ENCODE peak calls at places on chromosomes 12 and 14, in eight cellular contexts. Y, W, S, Q, C, I, V and N are unnamed samples.
A peak's percentile ranks its signal among the peaks of the same experiment; 100 is the strongest.

GRCh38 chr12:1413930-1414329 is 180.5 kb downstream of the FBXL14 start:
- DNase-seq in S (no peak), Q (no peak), V (no peak), Y (no peak), I (no peak), W (no peak), C (no peak), N (no peak)

GRCh38 chr12:40106655-40107054 is 774 bp upstream of the SLC2A13 start:
- DNase-seq in C (no peak), S (no peak), W (no peak), Q (no peak), V (no peak), I (no peak), Y (no peak), N (no peak)

GRCh38 chr12:80935076-80935475 is 2.7 kb downstream of the LIN7A start:
- DNase-seq in I (no peak), S (no peak), C (no peak), V (no peak), W (no peak), Y (no peak), Q (no peak), N (no peak)

GRCh38 chr12:50110127-50110761 is 1.8 kb upstream of the COX14 start:
- DNase-seq in S (no peak), I (no peak), V (no peak), W (peak; percentile 69), Y (no peak), Q (peak; percentile 52), C (no peak), N (no peak)

GRCh38 chr14:61480704-61481285 is 159.4 kb downstream of the PRKCH start:
- DNase-seq in C (no peak), S (no peak), V (no peak), W (no peak), Y (no peak), Q (no peak), I (no peak), N (no peak)

GRCh38 chr12:104219361-104219892 is 3.8 kb downstream of the TXNRD1 start:
- DNase-seq in Y (no peak), S (no peak), I (peak; percentile 90), W (no peak), V (peak; percentile 60), C (peak; percentile 97), Q (peak; percentile 11), N (peak; percentile 99)

GRCh38 chr12:23525450-23526072 is 423.9 kb downstream of the SOX5 start:
- DNase-seq in Y (no peak), V (no peak), W (no peak), S (no peak), I (no peak), Q (no peak), C (peak; percentile 24), N (no peak)

GRCh38 chr12:112906712-112907414 is at the start of gene OAS1:
- DNase-seq in W (peak; percentile 91), V (peak; percentile 28), Y (no peak), Q (peak; percentile 24), S (no peak), C (peak; percentile 35), I (peak; percentile 40), N (no peak)

GRCh38 chr12:113152835-113153814 is 3.6 kb downstream of the CFAP73 start:
- DNase-seq in V (no peak), I (peak; percentile 76), S (peak; percentile 44), Y (peak; percentile 66), W (peak; percentile 77), C (peak; percentile 70), Q (peak; percentile 70), N (peak; percentile 55)

GRCh38 chr14:101961011-101961721 is 3.2 kb upstream of the DYNC1H1 start:
- DNase-seq in C (peak; percentile 80), W (peak; percentile 88), V (peak; percentile 73), Q (peak; percentile 86), I (peak; percentile 79), Y (peak; percentile 76), S (peak; percentile 66), N (peak; percentile 67)

GRCh38 chr14:29316936-29317335 is 550.3 kb downstream of the FOXG1 start:
- DNase-seq in V (no peak), S (no peak), W (no peak), C (no peak), Y (no peak), Q (no peak), I (no peak), N (no peak)

GRCh38 chr12:93803408-93803807 is 126.2 kb downstream of the CRADD start:
- DNase-seq in C (peak; percentile 88), Y (no peak), W (no peak), Q (no peak), S (no peak), I (peak; percentile 89), V (no peak), N (peak; percentile 72)

GRCh38 chr12:108907861-108908302 is 28.0 kb downstream of the DAO start:
- DNase-seq in I (no peak), V (no peak), W (no peak), Y (no peak), Q (no peak), S (no peak), C (no peak), N (peak; percentile 7)

GRCh38 chr12:14327717-14328116 is 37.8 kb upstream of the ATF7IP start:
- DNase-seq in C (peak; percentile 60), I (no peak), V (no peak), Y (no peak), S (no peak), Q (no peak), W (no peak), N (peak; percentile 72)

GRCh38 chr12:3727877-3728632 is 24.9 kb downstream of the CRACR2A start:
- DNase-seq in C (peak; percentile 82), S (no peak), I (peak; percentile 26), V (no peak), Y (peak; percentile 29), W (peak; percentile 10), Q (no peak), N (no peak)

GRCh38 chr14:74324945-74325361 is 22.2 kb upstream of the ABCD4 start:
- DNase-seq in W (peak; percentile 23), C (peak; percentile 53), Q (no peak), V (no peak), I (peak; percentile 42), Y (no peak), S (no peak), N (peak; percentile 10)

GRCh38 chr14:74846168-74846567 is 29.8 kb downstream of the PROX2 start:
- DNase-seq in V (no peak), I (peak; percentile 64), C (peak; percentile 86), S (no peak), W (no peak), Q (no peak), Y (no peak), N (peak; percentile 41)

GRCh38 chr12:109678732-109679131 is 34.9 kb upstream of the FAM222A start:
- DNase-seq in V (no peak), I (no peak), Q (no peak), C (no peak), S (no peak), Y (no peak), W (no peak), N (no peak)

GRCh38 chr14:73467800-73468199 is 9.5 kb upstream of the NUMB start:
- DNase-seq in I (no peak), C (peak; percentile 90), Q (no peak), W (peak; percentile 20), S (no peak), Y (no peak), V (no peak), N (peak; percentile 10)

GRCh38 chr12:6145584-6145983 is 21.1 kb upstream of the VWF start:
- DNase-seq in S (no peak), Y (no peak), W (no peak), C (no peak), Q (no peak), I (no peak), V (no peak), N (no peak)

GRCh38 chr14:103391048-103391447 is 5.8 kb downstream of the MARK3 start:
- DNase-seq in W (peak; percentile 63), V (no peak), Q (no peak), I (peak; percentile 84), Y (peak; percentile 53), S (peak; percentile 8), C (peak; percentile 80), N (peak; percentile 57)

GRCh38 chr12:53211476-53212381 is 4.7 kb upstream of the ITGB7 start:
- DNase-seq in V (no peak), S (no peak), W (peak; percentile 42), C (no peak), I (no peak), Y (no peak), Q (no peak), N (no peak)
- TF ChIP-seq CTCF in V (no peak), S (peak; percentile 44), W (peak; percentile 49), C (peak; percentile 28), I (peak; percentile 54), Y (no peak), Q (peak; percentile 31), N (peak; percentile 64)

GRCh38 chr14:66568220-66568619 is 60.3 kb downstream of the GPHN start:
- DNase-seq in Q (no peak), W (no peak), Y (no peak), V (no peak), I (no peak), S (no peak), C (peak; percentile 14), N (no peak)
- TF ChIP-seq CTCF in Q (no peak), W (no peak), Y (no peak), V (no peak), I (no peak), S (no peak), C (no peak), N (no peak)

DNA sequence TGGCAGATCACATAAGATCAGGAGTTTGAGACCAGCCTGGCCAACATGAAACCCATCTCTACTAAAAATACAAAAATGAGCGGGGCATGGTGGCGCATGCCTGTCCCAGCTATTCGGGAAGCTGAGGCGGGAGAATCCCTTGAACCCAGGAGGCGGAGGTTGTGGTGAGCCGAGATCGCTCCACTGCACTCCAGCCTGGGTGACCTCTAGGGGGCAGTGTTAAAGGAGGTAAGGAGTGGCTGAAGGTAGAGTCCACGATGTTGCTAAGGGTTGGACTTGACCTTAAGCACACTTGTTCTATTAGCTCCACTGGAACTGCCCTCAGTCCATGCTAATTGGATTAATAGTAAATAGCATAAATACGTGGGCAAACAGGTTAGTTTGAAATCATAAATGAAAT is 62.4 kb upstream of the PSMC1 start:
- DNase-seq in Q (no peak), Y (no peak), C (no peak), I (no peak), W (peak; percentile 18), S (peak; percentile 3), V (no peak), N (no peak)
- TF ChIP-seq CTCF in Q (no peak), Y (no peak), C (peak; percentile 18), I (peak; percentile 24), W (peak; percentile 43), S (peak; percentile 33), V (no peak), N (peak; percentile 64)

DNA sequence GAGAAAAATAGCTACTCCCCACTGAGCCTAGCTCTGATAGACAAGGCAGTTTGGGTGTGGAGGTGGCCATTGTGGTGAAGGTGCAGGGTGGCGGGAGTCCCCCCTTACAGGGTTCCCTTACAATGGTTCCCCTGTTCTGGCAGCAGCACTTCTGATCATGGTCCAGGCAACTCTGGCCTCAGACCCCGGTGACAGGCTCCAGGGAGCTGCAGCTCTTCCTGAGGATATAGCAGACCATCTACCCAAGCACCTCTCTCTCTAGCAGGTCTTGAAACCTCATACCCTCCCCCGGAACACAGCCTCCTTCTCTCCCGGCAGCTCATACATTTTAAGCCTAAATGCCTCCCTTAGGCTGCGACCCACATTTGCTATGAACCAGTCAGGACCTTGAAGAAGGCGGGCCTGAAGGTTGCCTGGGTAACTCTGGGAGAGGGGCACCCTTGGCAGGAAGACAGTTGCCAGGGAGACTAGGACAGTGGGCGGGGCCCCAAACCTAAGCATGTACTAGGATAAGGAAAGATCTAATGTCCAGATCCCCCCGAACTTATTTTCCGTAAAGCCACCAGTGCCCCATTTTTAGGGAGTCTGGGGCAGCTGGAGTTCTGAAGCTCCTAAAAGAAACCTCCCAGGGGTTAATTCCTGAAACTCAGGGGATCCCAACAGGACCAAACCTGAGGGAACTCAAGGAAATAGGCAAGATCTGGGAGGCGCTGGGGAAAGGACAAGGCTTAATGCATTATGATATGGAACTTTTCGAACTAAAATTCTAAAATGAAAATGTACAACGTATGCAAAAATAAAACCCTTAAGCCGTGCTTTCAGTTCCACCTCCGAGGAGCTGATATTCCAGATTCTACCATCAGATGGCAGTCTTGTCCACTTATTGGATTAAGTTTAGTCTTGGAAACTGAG is 4.6 kb upstream of the GDF11 start:
- DNase-seq in W (peak; percentile 93), V (peak; percentile 90), Q (peak; percentile 82), C (peak; percentile 84), I (peak; percentile 89), Y (peak; percentile 81), S (peak; percentile 64), N (peak; percentile 74)
- TF ChIP-seq CTCF in W (peak; percentile 69), V (peak; percentile 85), Q (peak; percentile 91), C (peak; percentile 75), I (peak; percentile 66), Y (peak; percentile 90), S (peak; percentile 88), N (peak; percentile 94)